ENCODE peak calls at places on chromosome 3, in eight cellular contexts. G, H, V, N, A, M, S and Q are unnamed samples. For H3K36me3, the result is how much of the 10 kb centered on the place peaks cover.

GRCh38 chr3:120636790-120637401 is 40.8 kb downstream of the NDUFB4 start:
- DNase-seq in G (no peak), H (no peak), V (no peak), N (no peak), A (no peak), M (no peak), S (no peak), Q (no peak)

GRCh38 chr3:12831582-12831866 is 9.8 kb downstream of the RPL32 start:
- DNase-seq in G (no peak), H (no peak), V (no peak), N (no peak), A (no peak), M (no peak), S (no peak), Q (no peak)

GRCh38 chr3:184262166-184262926 is 993 bp upstream of the CAMK2N2 start:
- DNase-seq in G (no peak), H (peak), V (peak), N (no peak), A (peak), M (no peak), S (no peak), Q (no peak)

GRCh38 chr3:27431116-27431515 is 53.1 kb downstream of the SLC4A7 start:
- DNase-seq in G (peak), H (no peak), V (peak), N (peak), A (peak), M (no peak), S (peak), Q (no peak)

GRCh38 chr3:6580808-6581207 is 280.1 kb upstream of the GRM7 start:
- DNase-seq in G (no peak), H (no peak), V (no peak), N (no peak), A (no peak), M (no peak), S (no peak), Q (no peak)

GRCh38 chr3:7978104-7978457 is 523.5 kb upstream of the LMCD1 start:
- DNase-seq in G (no peak), H (no peak), V (no peak), N (no peak), A (peak), M (no peak), S (no peak), Q (no peak)

GRCh38 chr3:129230311-129231019 is 18.9 kb upstream of the COPG1 start:
- DNase-seq in G (peak), H (no peak), V (peak), N (peak), A (no peak), M (no peak), S (peak), Q (peak)

GRCh38 chr3:54988302-54989022 is 60.6 kb upstream of the LRTM1 start:
- DNase-seq in G (peak), H (no peak), V (no peak), N (peak), A (no peak), M (peak), S (no peak), Q (no peak)

GRCh38 chr3:77309460-77309859 is 269.6 kb downstream of the ROBO2 start:
- DNase-seq in G (no peak), H (no peak), V (no peak), N (no peak), A (no peak), M (no peak), S (no peak), Q (no peak)

GRCh38 chr3:54243262-54243931 is 121.0 kb downstream of the CACNA2D3 start:
- DNase-seq in G (no peak), H (no peak), V (no peak), N (peak), A (no peak), M (no peak), S (no peak), Q (no peak)

GRCh38 chr3:58609990-58610389 is 32.8 kb upstream of the FAM107A start:
- DNase-seq in G (no peak), H (no peak), V (no peak), N (no peak), A (no peak), M (no peak), S (no peak), Q (no peak)

GRCh38 chr3:53357457-53357856 is 10.1 kb upstream of the DCP1A start:
- DNase-seq in G (no peak), H (no peak), V (no peak), N (peak), A (no peak), M (no peak), S (no peak), Q (no peak)

GRCh38 chr3:133996251-133996661 is 33.5 kb downstream of the SLCO2A1 start:
- DNase-seq in G (no peak), H (peak), V (no peak), N (no peak), A (no peak), M (no peak), S (no peak), Q (no peak)

GRCh38 chr3:39809181-39809994 is at the start of gene MYRIP:
- DNase-seq in G (no peak), H (peak), V (no peak), N (peak), A (peak), M (peak), S (no peak), Q (peak)

GRCh38 chr3:55244247-55244646 is 242.9 kb downstream of the WNT5A start:
- DNase-seq in G (no peak), H (no peak), V (no peak), N (no peak), A (no peak), M (no peak), S (no peak), Q (no peak)

GRCh38 chr3:187015903-187016638 is 85.7 kb downstream of the ST6GAL1 start:
- DNase-seq in G (no peak), H (no peak), V (no peak), N (no peak), A (no peak), M (no peak), S (no peak), Q (peak)

GRCh38 chr3:27423463-27423862 is 54.3 kb upstream of the NEK10 start:
- DNase-seq in G (peak), H (no peak), V (peak), N (peak), A (no peak), M (no peak), S (peak), Q (no peak)

GRCh38 chr3:114861666-114862065 is 285.4 kb downstream of the ZBTB20 start:
- DNase-seq in G (no peak), H (no peak), V (no peak), N (no peak), A (no peak), M (no peak), S (no peak), Q (no peak)

GRCh38 chr3:41199866-41200668 is 762 bp downstream of the CTNNB1 start:
- DNase-seq in G (peak), H (peak), V (peak), N (peak), A (peak), M (peak), S (no peak), Q (peak)

GRCh38 chr3:148030975-148031374 is 621.8 kb downstream of the ZIC1 start:
- DNase-seq in G (no peak), H (no peak), V (no peak), N (no peak), A (no peak), M (no peak), S (no peak), Q (no peak)

GRCh38 chr3:64214002-64214696 is 11.1 kb downstream of the PRICKLE2 start:
- DNase-seq in G (peak), H (no peak), V (peak), N (peak), A (peak), M (peak), S (no peak), Q (peak)

GRCh38 chr3:38907426-38907825 is 91.4 kb upstream of the SCN10A start:
- DNase-seq in G (peak), H (no peak), V (peak), N (no peak), A (no peak), M (no peak), S (no peak), Q (no peak)

GRCh38 chr3:119639494-119640350 is 20.7 kb downstream of the POPDC2 start:
- DNase-seq in G (peak), H (no peak), V (peak), N (no peak), A (no peak), M (no peak), S (no peak), Q (no peak)

GRCh38 chr3:195896361-195897080 is 11.8 kb downstream of the TNK2 start:
- DNase-seq in G (no peak), H (peak), V (no peak), N (peak), A (no peak), M (peak), S (no peak), Q (peak)

GRCh38 chr3:172394692-172395091 is 53.6 kb downstream of the GHSR start:
- DNase-seq in G (no peak), H (no peak), V (no peak), N (no peak), A (no peak), M (no peak), S (no peak), Q (no peak)
- H3K36me3 ChIP-seq in G (under half), H (under half), V (under half), N (under half), A (under half), M (under half), S (under half), Q (under half)

GRCh38 chr3:18099611-18100010 is 325.5 kb downstream of the SATB1 start:
- DNase-seq in G (no peak), H (no peak), V (no peak), N (peak), A (no peak), M (no peak), S (no peak), Q (no peak)

GRCh38 chr3:18098960-18099587 is 326.1 kb downstream of the SATB1 start:
- DNase-seq in G (peak), H (no peak), V (peak), N (peak), A (no peak), M (no peak), S (peak), Q (no peak)

GRCh38 chr3:18097473-18097872 is 327.7 kb downstream of the SATB1 start:
- DNase-seq in G (no peak), H (no peak), V (no peak), N (no peak), A (no peak), M (no peak), S (no peak), Q (no peak)

GRCh38 chr3:18097989-18098388 is 327.1 kb downstream of the SATB1 start:
- DNase-seq in G (no peak), H (no peak), V (no peak), N (no peak), A (no peak), M (no peak), S (no peak), Q (no peak)

DNA sequence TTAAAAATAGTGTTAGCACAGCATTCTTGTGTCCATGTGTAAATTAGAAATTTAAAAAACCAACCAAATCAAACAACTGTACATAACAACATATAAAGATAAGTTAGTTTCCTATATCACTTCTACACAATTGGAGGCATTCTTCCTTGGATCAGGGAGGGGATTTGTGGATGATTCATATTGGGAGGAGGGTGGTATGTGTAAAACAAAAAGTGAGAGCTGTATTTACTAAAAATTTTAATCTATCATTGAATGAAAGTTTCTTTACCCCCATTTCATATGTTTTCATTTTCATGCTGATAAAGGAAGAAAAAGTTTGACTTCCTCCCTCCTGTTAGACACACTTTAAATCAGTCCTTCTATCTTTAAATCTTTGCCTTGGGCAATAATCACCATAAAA is 325.0 kb downstream of the SATB1 start:
- DNase-seq in G (peak), H (no peak), V (peak), N (peak), A (no peak), M (no peak), S (no peak), Q (no peak)
- H3K36me3 ChIP-seq in G (under half), H (under half), V (under half), N (under half), A (under half), M (under half), S (under half), Q (under half)

GRCh38 chr3:126545544-126545943 is 13.2 kb downstream of the C3orf22 start:
- DNase-seq in G (no peak), H (peak), V (no peak), N (no peak), A (peak), M (no peak), S (no peak), Q (no peak)

GRCh38 chr3:126541628-126542339 is 16.9 kb downstream of the C3orf22 start:
- DNase-seq in G (no peak), H (peak), V (no peak), N (peak), A (peak), M (no peak), S (no peak), Q (peak)

GRCh38 chr3:126542340-126543241 is 16.1 kb downstream of the C3orf22 start:
- DNase-seq in G (no peak), H (peak), V (no peak), N (no peak), A (peak), M (peak), S (no peak), Q (no peak)

GRCh38 chr3:126544596-126545281 is 14.0 kb downstream of the C3orf22 start:
- DNase-seq in G (no peak), H (peak), V (no peak), N (no peak), A (peak), M (peak), S (no peak), Q (peak)

GRCh38 chr3:126543457-126544090 is 15.2 kb downstream of the C3orf22 start:
- DNase-seq in G (no peak), H (no peak), V (no peak), N (no peak), A (peak), M (peak), S (no peak), Q (no peak)
- H3K36me3 ChIP-seq in G (under half), H (under half), V (under half), N (under half), A (under half), M (under half), S (under half), Q (under half)

GRCh38 chr3:35664460-35664919 is 25.2 kb downstream of the ARPP21 start:
- DNase-seq in G (peak), H (no peak), V (no peak), N (peak), A (peak), M (no peak), S (no peak), Q (no peak)

GRCh38 chr3:35663471-35663870 is 24.1 kb downstream of the ARPP21 start:
- DNase-seq in G (no peak), H (no peak), V (no peak), N (no peak), A (no peak), M (no peak), S (no peak), Q (no peak)

GRCh38 chr3:35665390-35666055 is 26.2 kb downstream of the ARPP21 start:
- DNase-seq in G (peak), H (no peak), V (no peak), N (no peak), A (no peak), M (no peak), S (no peak), Q (no peak)

GRCh38 chr3:35654471-35654870 is 15.1 kb downstream of the ARPP21 start:
- DNase-seq in G (no peak), H (no peak), V (no peak), N (no peak), A (no peak), M (no peak), S (no peak), Q (no peak)

DNA sequence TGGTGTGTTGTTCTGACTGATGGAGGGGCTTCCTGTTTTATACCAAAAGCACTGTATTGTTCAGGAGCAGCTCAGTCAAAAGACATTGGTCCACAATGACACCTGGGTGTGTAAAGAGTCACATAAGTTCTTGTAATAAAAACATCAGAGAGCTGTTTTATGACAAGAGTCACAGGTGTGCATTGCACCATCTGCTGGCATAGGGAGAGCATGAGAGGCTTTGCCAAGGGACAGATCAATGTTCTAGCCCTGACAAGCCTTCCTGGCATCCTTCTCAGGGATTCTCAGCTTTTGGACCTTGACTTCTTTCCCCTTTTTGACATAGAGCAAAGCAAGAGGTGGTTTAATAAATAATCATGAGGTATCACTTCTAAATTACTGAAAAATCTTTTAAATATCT is 20.5 kb downstream of the ARPP21 start:
- DNase-seq in G (peak), H (no peak), V (peak), N (no peak), A (no peak), M (no peak), S (no peak), Q (no peak)
- H3K36me3 ChIP-seq in G (under half), H (under half), V (under half), N (under half), A (under half), M (under half), S (under half), Q (under half)